ENCODE peak calls at places on chromosomes 2 and 18, in seven cellular contexts. J, T, K, R, U, H and E are unnamed samples.

GRCh38 chr18:54608008-54608642 is 17.1 kb downstream of the DYNAP start:
- DNase-seq in J (peak), T (no peak), K (no peak), R (no peak), U (no peak), H (peak), E (peak)

GRCh38 chr2:220162320-220162719 is 534.9 kb downstream of the SLC4A3 start:
- DNase-seq in J (peak), T (no peak), K (peak), R (no peak), U (no peak), H (peak), E (no peak)

GRCh38 chr2:141906673-141907072 is 224.1 kb downstream of the LRP1B start:
- DNase-seq in J (no peak), T (no peak), K (no peak), R (no peak), U (no peak), H (no peak), E (no peak)

GRCh38 chr2:237214281-237214680 is 128.6 kb downstream of the COPS8 start:
- DNase-seq in J (no peak), T (no peak), K (no peak), R (no peak), U (no peak), H (no peak), E (no peak)

GRCh38 chr2:205771063-205771462 is 88.8 kb downstream of the NRP2 start:
- DNase-seq in J (no peak), T (no peak), K (no peak), R (no peak), U (no peak), H (no peak), E (no peak)

GRCh38 chr18:51030537-51031258 is 685 bp downstream of the SMAD4 start:
- DNase-seq in J (peak), T (no peak), K (peak), R (no peak), U (peak), H (peak), E (peak)

GRCh38 chr2:43255249-43255960 is 29.0 kb upstream of the ZFP36L2 start:
- DNase-seq in J (no peak), T (no peak), K (peak), R (no peak), U (no peak), H (no peak), E (no peak)

GRCh38 chr2:215793747-215794595 is 219.4 kb downstream of the MREG start:
- DNase-seq in J (peak), T (peak), K (no peak), R (peak), U (peak), H (peak), E (peak)

GRCh38 chr2:142944721-142945120 is 67.3 kb downstream of the KYNU start:
- DNase-seq in J (peak), T (no peak), K (no peak), R (no peak), U (no peak), H (peak), E (no peak)

GRCh38 chr2:1683297-1683696 is 61.0 kb downstream of the PXDN start:
- DNase-seq in J (no peak), T (no peak), K (no peak), R (no peak), U (no peak), H (no peak), E (no peak)

GRCh38 chr2:141736466-141736865 is 394.4 kb downstream of the LRP1B start:
- DNase-seq in J (no peak), T (no peak), K (no peak), R (no peak), U (no peak), H (no peak), E (no peak)

GRCh38 chr2:16508061-16508851 is 157.4 kb downstream of the CYRIA start:
- DNase-seq in J (peak), T (no peak), K (peak), R (no peak), U (peak), H (no peak), E (no peak)

GRCh38 chr2:224401641-224402342 is at the start of gene FAM124B:
- DNase-seq in J (peak), T (no peak), K (no peak), R (peak), U (no peak), H (peak), E (peak)

GRCh38 chr2:129977986-129978385 is 1.5 kb upstream of the RAB6C start:
- DNase-seq in J (no peak), T (no peak), K (no peak), R (no peak), U (no peak), H (no peak), E (no peak)

GRCh38 chr2:64318476-64318748 is 135.6 kb upstream of the LGALSL start:
- DNase-seq in J (no peak), T (no peak), K (no peak), R (no peak), U (no peak), H (no peak), E (no peak)

GRCh38 chr2:73998451-73998850 is 13.7 kb downstream of the TET3 start:
- DNase-seq in J (no peak), T (no peak), K (no peak), R (no peak), U (no peak), H (no peak), E (no peak)

GRCh38 chr2:10688921-10689807 is 611 bp downstream of the NOL10 start:
- DNase-seq in J (peak), T (no peak), K (peak), R (no peak), U (no peak), H (peak), E (no peak)

GRCh38 chr2:1656961-1657841 is 87.1 kb downstream of the PXDN start:
- DNase-seq in J (no peak), T (no peak), K (no peak), R (no peak), U (no peak), H (no peak), E (no peak)

GRCh38 chr2:138787053-138787666 is 7.0 kb upstream of the NXPH2 start:
- DNase-seq in J (peak), T (no peak), K (peak), R (peak), U (no peak), H (peak), E (peak)

GRCh38 chr2:127059559-127059958 is 47.4 kb downstream of the BIN1 start:
- DNase-seq in J (no peak), T (no peak), K (no peak), R (no peak), U (no peak), H (no peak), E (no peak)

GRCh38 chr2:69202323-69202722 is 184.7 kb downstream of the GFPT1 start:
- DNase-seq in J (no peak), T (no peak), K (no peak), R (no peak), U (no peak), H (no peak), E (no peak)

GRCh38 chr18:46497129-46497528 is 159.9 kb downstream of the LOXHD1 start:
- DNase-seq in J (peak), T (no peak), K (peak), R (no peak), U (peak), H (no peak), E (peak)

GRCh38 chr2:240301256-240301795 is 134.1 kb upstream of the GPC1 start:
- DNase-seq in J (no peak), T (no peak), K (no peak), R (no peak), U (no peak), H (no peak), E (no peak)